ENCODE peak calls at places on chromosomes 5 and 9, in five cellular contexts. U is T-helper 9 cell; K is AG20443; N is SJSA1; J is CD4-positive, alpha-beta memory T cell. W is an unnamed sample.

GRCh38 chr5:84437673-84438315 is 53.1 kb upstream of the EDIL3 start:
- DNase-seq in K (peak; percentile 19), N (peak; percentile 63), U (no peak), J (no peak), W (peak; percentile 85)

GRCh38 chr9:89495824-89496555 is 1.9 kb downstream of the SEMA4D start:
- DNase-seq in K (no peak), N (no peak), U (no peak), J (no peak), W (no peak)

GRCh38 chr9:115850548-115851304 is 302.9 kb upstream of the PAPPA start:
- DNase-seq in K (peak; percentile 53), N (no peak), J (no peak), U (no peak), W (peak; percentile 7)

GRCh38 chr9:110886832-110887231 is 151.4 kb downstream of the LPAR1 start:
- DNase-seq in N (no peak), U (no peak), K (peak; percentile 26), J (no peak), W (no peak)

GRCh38 chr9:124771867-124772621 is 933 bp upstream of the NR6A1 start:
- DNase-seq in N (peak; percentile 78), K (peak; percentile 85), J (no peak), U (peak; percentile 21), W (peak; percentile 47)

GRCh38 chr5:125093776-125094175 is 347.3 kb upstream of the ZNF608 start:
- DNase-seq in J (no peak), K (peak; percentile 80), N (peak; percentile 80), U (no peak), W (peak; percentile 74)

GRCh38 chr9:89591291-89592200 is 13.3 kb upstream of the GADD45G start:
- DNase-seq in J (no peak), U (no peak), K (no peak), N (no peak), W (no peak)

GRCh38 chr5:175385691-175386360 is 58.2 kb downstream of the DRD1 start:
- DNase-seq in U (no peak), N (peak; percentile 70), K (no peak), J (no peak), W (no peak)

GRCh38 chr5:14054111-14054854 is 88.9 kb upstream of the TRIO start:
- DNase-seq in K (no peak), U (no peak), N (no peak), J (no peak), W (no peak)

GRCh38 chr5:132012385-132013005 is 1.0 kb upstream of the ACSL6 start:
- DNase-seq in N (peak; percentile 73), K (peak; percentile 83), J (no peak), U (no peak), W (peak; percentile 26)

GRCh38 chr5:87900419-87900818 is 368.2 kb downstream of the TMEM161B start:
- DNase-seq in U (no peak), J (no peak), N (no peak), K (no peak), W (no peak)

W was measured in NCI-H226.